ENCODE peak calls at places on chromosomes 5 and 9, in eight cellular contexts. H, F, B, M, J, I, K and T are unnamed samples.
A peak's percentile ranks its signal among the peaks of the same experiment; 100 is the strongest.

GRCh38 chr5:142316051-142316450 is 8.8 kb downstream of the SPRY4 start:
- DNase-seq in H (no peak), F (peak; percentile 62), B (peak; percentile 48), M (no peak), J (peak; percentile 82), I (peak; percentile 25), K (no peak), T (no peak)

GRCh38 chr5:123813251-123813650 is 301.3 kb downstream of the CSNK1G3 start:
- DNase-seq in H (no peak), F (no peak), B (peak; percentile 36), M (no peak), J (no peak), I (no peak), K (no peak), T (no peak)

GRCh38 chr9:114176601-114177295 is 21.4 kb downstream of the COL27A1 start:
- DNase-seq in H (no peak), F (peak; percentile 17), B (no peak), M (no peak), J (no peak), I (no peak), K (no peak), T (no peak)

GRCh38 chr9:86731511-86731993 is 215.8 kb downstream of the GAS1 start:
- DNase-seq in H (peak; percentile 28), F (peak; percentile 70), B (peak; percentile 93), M (no peak), J (no peak), I (no peak), K (no peak), T (no peak)

GRCh38 chr9:133516961-133517350 is 7.8 kb downstream of the MYMK start:
- DNase-seq in H (no peak), F (no peak), B (no peak), M (no peak), J (no peak), I (no peak), K (no peak), T (no peak)

GRCh38 chr5:170587808-170588207 is 84.0 kb downstream of the KCNIP1 start:
- DNase-seq in H (no peak), F (no peak), B (no peak), M (no peak), J (no peak), I (no peak), K (no peak), T (no peak)

GRCh38 chr5:62111428-62111827 is 194.6 kb upstream of the KIF2A start:
- DNase-seq in H (peak; percentile 32), F (peak; percentile 31), B (no peak), M (no peak), J (no peak), I (no peak), K (no peak), T (no peak)

GRCh38 chr9:2469681-2470141 is 151.9 kb upstream of the VLDLR start:
- DNase-seq in H (peak; percentile 40), F (peak; percentile 37), B (peak; percentile 20), M (peak; percentile 27), J (peak; percentile 68), I (peak; percentile 51), K (peak; percentile 13), T (peak; percentile 81)

GRCh38 chr9:134316444-134317160 is 9.7 kb upstream of the RXRA start:
- DNase-seq in H (peak; percentile 19), F (peak; percentile 67), B (peak; percentile 83), M (no peak), J (no peak), I (no peak), K (no peak), T (no peak)

GRCh38 chr5:142888469-142889085 is 118.4 kb downstream of the ARHGAP26 start:
- DNase-seq in H (no peak), F (peak; percentile 75), B (peak; percentile 54), M (no peak), J (peak; percentile 55), I (no peak), K (no peak), T (peak; percentile 69)

GRCh38 chr5:31158686-31159085 is 34.8 kb upstream of the CDH6 start:
- DNase-seq in H (no peak), F (no peak), B (no peak), M (no peak), J (no peak), I (no peak), K (no peak), T (no peak)

GRCh38 chr5:14399054-14399657 is 182.4 kb upstream of the OTULINL start:
- DNase-seq in H (peak; percentile 31), F (peak; percentile 82), B (peak; percentile 69), M (peak; percentile 39), J (peak; percentile 73), I (peak; percentile 46), K (no peak), T (no peak)

GRCh38 chr9:42852133-42852532 is 668.7 kb downstream of the SPATA31A6 start:
- DNase-seq in H (peak; percentile 64), F (peak; percentile 67), B (peak; percentile 8), M (peak; percentile 70), J (no peak), I (peak; percentile 87), K (peak; percentile 50), T (peak; percentile 90)

GRCh38 chr5:72760259-72760658 is 56.2 kb upstream of the TNPO1 start:
- DNase-seq in H (peak; percentile 37), F (peak; percentile 62), B (peak; percentile 15), M (no peak), J (no peak), I (no peak), K (no peak), T (no peak)

GRCh38 chr5:33969572-33970452 is 14.7 kb downstream of the SLC45A2 start:
- DNase-seq in H (peak; percentile 40), F (peak; percentile 79), B (peak; percentile 55), M (no peak), J (peak; percentile 47), I (peak; percentile 51), K (no peak), T (peak; percentile 66)

GRCh38 chr5:76521240-76521758 is 101.9 kb downstream of the F2RL2 start:
- DNase-seq in H (peak; percentile 41), F (peak; percentile 77), B (peak; percentile 95), M (no peak), J (peak; percentile 6), I (peak; percentile 61), K (no peak), T (no peak)

GRCh38 chr9:4784403-4784802 is 8.3 kb upstream of the RCL1 start:
- DNase-seq in H (no peak), F (no peak), B (no peak), M (no peak), J (no peak), I (no peak), K (no peak), T (no peak)

GRCh38 chr9:91428431-91428830 is 4.8 kb upstream of the NFIL3 start:
- DNase-seq in H (no peak), F (peak; percentile 35), B (no peak), M (no peak), J (no peak), I (peak; percentile 30), K (no peak), T (no peak)

GRCh38 chr9:91429501-91429900 is 5.9 kb upstream of the NFIL3 start:
- DNase-seq in H (no peak), F (no peak), B (no peak), M (no peak), J (no peak), I (peak; percentile 98), K (no peak), T (no peak)

GRCh38 chr9:91427873-91428272 is 4.2 kb upstream of the NFIL3 start:
- DNase-seq in H (peak; percentile 77), F (peak; percentile 85), B (peak; percentile 83), M (no peak), J (peak; percentile 73), I (peak; percentile 63), K (no peak), T (no peak)

GRCh38 chr9:91431485-91431884 is 7.9 kb upstream of the NFIL3 start:
- DNase-seq in H (no peak), F (no peak), B (no peak), M (no peak), J (no peak), I (no peak), K (no peak), T (no peak)

GRCh38 chr9:91428927-91429351 is 5.3 kb upstream of the NFIL3 start:
- DNase-seq in H (no peak), F (peak; percentile 80), B (no peak), M (no peak), J (no peak), I (no peak), K (no peak), T (no peak)
- H3K4me1 ChIP-seq in H (peaks cover 10% of the 10 kb centered on the region), F (peaks cover 22% of the 10 kb centered on the region), B (peaks cover 5% of the 10 kb centered on the region), M (no peaks in the 10 kb centered on the region), J (peaks cover 18% of the 10 kb centered on the region), I (peaks cover 38% of the 10 kb centered on the region), K (no peaks in the 10 kb centered on the region), T (peaks cover 3% of the 10 kb centered on the region)

GRCh38 chr9:76472925-76473324 is 13.9 kb downstream of the GCNT1 start:
- DNase-seq in H (peak; percentile 33), F (no peak), B (peak; percentile 25), M (peak; percentile 79), J (peak; percentile 72), I (no peak), K (no peak), T (no peak)

GRCh38 chr9:76474419-76474818 is 15.4 kb downstream of the GCNT1 start:
- DNase-seq in H (no peak), F (no peak), B (no peak), M (no peak), J (no peak), I (no peak), K (no peak), T (no peak)

DNA sequence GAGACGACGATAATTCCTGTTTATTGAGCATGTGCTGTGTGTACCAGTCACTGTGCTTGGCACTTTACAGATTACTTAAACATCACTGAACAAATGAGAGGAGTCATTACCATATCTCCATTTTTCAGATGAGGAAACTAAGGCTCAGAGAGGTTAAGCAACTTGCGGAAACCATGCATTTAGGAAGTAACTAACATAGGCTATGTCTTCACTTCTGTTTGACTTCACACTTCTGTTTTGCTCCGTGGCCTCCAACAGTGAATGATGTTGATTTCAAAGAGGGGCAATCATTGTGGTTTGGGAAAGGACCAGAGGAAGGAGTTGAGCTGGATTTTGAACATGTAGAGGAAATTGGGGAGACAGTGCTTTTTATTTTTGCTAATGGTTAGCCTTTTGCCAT is 16.7 kb downstream of the GCNT1 start:
- DNase-seq in H (no peak), F (no peak), B (no peak), M (no peak), J (no peak), I (no peak), K (no peak), T (no peak)
- H3K9ac ChIP-seq in H (no peak overlapping the region), F (no peak overlapping the region), B (no peak overlapping the region), M (no peak overlapping the region), J (no peak overlapping the region), I (no peak overlapping the region), K (no peak overlapping the region), T (no peak overlapping the region)

GRCh38 chr9:96691326-96691725 is 36.2 kb upstream of the PRXL2C start:
- DNase-seq in H (no peak), F (no peak), B (no peak), M (no peak), J (no peak), I (no peak), K (no peak), T (no peak)
- H3K9me3 ChIP-seq in H (peaks cover 11% of the 10 kb centered on the region), F (no peaks in the 10 kb centered on the region), B (no peaks in the 10 kb centered on the region), M (no peaks in the 10 kb centered on the region), J (no peaks in the 10 kb centered on the region), I (no peaks in the 10 kb centered on the region), K (peaks cover 51% of the 10 kb centered on the region), T (peaks cover 47% of the 10 kb centered on the region)

DNA sequence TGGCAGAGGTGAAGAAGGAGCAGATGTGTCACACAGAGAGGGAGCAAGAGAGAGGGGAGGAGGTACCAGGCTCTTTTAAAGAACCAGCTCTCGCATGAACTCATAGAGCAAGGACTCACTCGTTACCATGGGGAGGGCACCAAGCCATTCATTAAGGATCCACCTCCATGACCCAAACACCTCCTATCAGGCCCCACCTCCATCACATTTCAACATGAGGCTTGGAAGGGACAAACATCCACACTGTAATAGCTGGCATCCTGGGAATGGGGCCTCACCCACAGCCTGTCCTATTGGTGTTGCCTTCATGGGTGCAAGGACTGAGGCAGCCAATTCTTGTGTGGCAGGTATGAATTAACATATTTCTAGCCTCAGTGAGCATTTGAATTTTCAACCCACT is 11.6 kb upstream of the TNFAIP8 start:
- DNase-seq in H (no peak), F (no peak), B (no peak), M (no peak), J (no peak), I (no peak), K (no peak), T (no peak)
- H3K4me1 ChIP-seq in H (no peaks in the 10 kb centered on the region), F (peaks cover 8% of the 10 kb centered on the region), B (peaks cover 2% of the 10 kb centered on the region), M (peaks cover 4% of the 10 kb centered on the region), J (peaks cover 7% of the 10 kb centered on the region), I (peaks cover 78% of the 10 kb centered on the region), K (peaks cover 2% of the 10 kb centered on the region), T (peaks cover 22% of the 10 kb centered on the region)